ENCODE peak calls at places on chromosomes 6 and 20, in five cellular contexts. F is DND-41, W is fibroblast of the aortic adventitia, Z is GM23248, I is small intestine. T is an unnamed sample.
A peak's percentile ranks its signal among the peaks of the same experiment; 100 is the strongest.

GRCh38 chr6:93139408-93140081 is 279.8 kb downstream of the EPHA7 start:
- DNase-seq in Z (no peak), F (no peak), I (no peak), W (no peak), T (no peak)

GRCh38 chr20:17790308-17790707 is 90.5 kb downstream of the BANF2 start:
- DNase-seq in Z (no peak), I (no peak), F (no peak), W (no peak), T (no peak)

GRCh38 chr6:170149681-170150589 is 140.9 kb downstream of the DLL1 start:
- DNase-seq in W (no peak), Z (no peak), I (no peak), F (no peak), T (no peak)

GRCh38 chr6:35302604-35303218 is 5.1 kb downstream of the DEF6 start:
- DNase-seq in I (peak; percentile 83), F (peak; percentile 91), Z (peak; percentile 8), W (no peak), T (peak; percentile 80)

GRCh38 chr6:109073344-109074235 is 21.1 kb downstream of the SESN1 start:
- DNase-seq in I (peak; percentile 72), Z (peak; percentile 77), F (peak; percentile 61), W (peak; percentile 89), T (peak; percentile 70)

GRCh38 chr20:31663838-31664695 is 26.4 kb downstream of the COX4I2 start:
- DNase-seq in W (no peak), I (peak; percentile 78), F (no peak), Z (no peak), T (no peak)

GRCh38 chr6:137692806-137693205 is 174.3 kb upstream of the TNFAIP3 start:
- DNase-seq in Z (peak; percentile 63), F (no peak), W (peak; percentile 42), I (no peak), T (no peak)

GRCh38 chr6:111663232-111663631 is 57.6 kb upstream of the TRAF3IP2 start:
- DNase-seq in F (no peak), I (no peak), Z (peak; percentile 16), W (no peak), T (no peak)

GRCh38 chr6:70315096-70315751 is 12.3 kb upstream of the COL9A1 start:
- DNase-seq in W (no peak), Z (no peak), I (no peak), F (no peak), T (no peak)

GRCh38 chr20:56606174-56606945 is 22.7 kb upstream of the TFAP2C start:
- DNase-seq in F (no peak), I (peak; percentile 81), Z (no peak), W (no peak), T (no peak)

GRCh38 chr20:47318027-47318595 is 38.4 kb downstream of the ZMYND8 start:
- DNase-seq in I (peak; percentile 88), F (no peak), Z (peak; percentile 74), W (peak; percentile 82), T (no peak)

GRCh38 chr20:44805991-44806729 is 4.2 kb downstream of the RIMS4 start:
- DNase-seq in I (no peak), F (no peak), W (peak; percentile 94), Z (peak; percentile 42), T (no peak)

GRCh38 chr20:22781869-22782268 is 197.5 kb upstream of the FOXA2 start:
- DNase-seq in W (no peak), F (no peak), Z (no peak), I (no peak), T (no peak)

GRCh38 chr6:15948930-15949900 is 179.7 kb upstream of the MYLIP start:
- DNase-seq in F (no peak), Z (no peak), W (no peak), I (peak; percentile 70), T (no peak)

GRCh38 chr6:161922631-161923119 is 648.8 kb upstream of the AGPAT4 start:
- DNase-seq in W (no peak), F (no peak), Z (peak; percentile 86), I (peak; percentile 83), T (peak; percentile 16)

GRCh38 chr20:64045346-64046011 is 4.0 kb downstream of the SOX18 start:
- DNase-seq in Z (no peak), I (no peak), W (no peak), F (no peak), T (no peak)
- H3K4me3 ChIP-seq in Z (no peak overlapping the region), I (no peak overlapping the region), W (no peak overlapping the region), F (no peak overlapping the region), T (no peak overlapping the region)

DNA sequence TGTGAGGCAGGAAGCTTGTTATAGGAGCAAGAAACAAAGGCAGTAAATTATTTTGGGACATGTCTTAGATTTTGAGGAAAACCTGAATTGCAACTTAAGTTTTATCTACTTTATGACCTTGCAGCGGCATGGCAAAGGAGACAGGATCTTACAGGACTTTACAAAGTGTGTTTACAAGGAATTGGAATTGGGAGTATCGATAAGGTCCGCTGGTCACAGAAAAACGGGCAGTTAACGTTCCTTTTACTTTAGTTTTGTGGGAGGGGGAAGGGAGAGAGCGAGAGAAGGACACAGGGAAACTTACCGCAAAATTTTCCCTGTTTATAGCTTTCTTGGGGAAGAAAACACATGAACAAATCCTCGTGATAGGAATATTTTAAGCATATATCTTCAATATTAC is 1607.2 kb downstream of the GRIK2 start:
- DNase-seq in W (no peak), F (no peak), Z (no peak), I (no peak), T (no peak)
- H3K4me3 ChIP-seq in W (no peak overlapping the region), F (no peak overlapping the region), Z (no peak overlapping the region), I (no peak overlapping the region), T (no peak overlapping the region)

GRCh38 chr6:304833-305370 is 12.6 kb downstream of the DUSP22 start:
- DNase-seq in F (no peak), Z (no peak), W (no peak), I (peak; percentile 59), T (no peak)
- H3K4me3 ChIP-seq in F (no peak overlapping the region), Z (no peak overlapping the region), W (no peak overlapping the region), I (no peak overlapping the region), T (no peak overlapping the region)

DNA sequence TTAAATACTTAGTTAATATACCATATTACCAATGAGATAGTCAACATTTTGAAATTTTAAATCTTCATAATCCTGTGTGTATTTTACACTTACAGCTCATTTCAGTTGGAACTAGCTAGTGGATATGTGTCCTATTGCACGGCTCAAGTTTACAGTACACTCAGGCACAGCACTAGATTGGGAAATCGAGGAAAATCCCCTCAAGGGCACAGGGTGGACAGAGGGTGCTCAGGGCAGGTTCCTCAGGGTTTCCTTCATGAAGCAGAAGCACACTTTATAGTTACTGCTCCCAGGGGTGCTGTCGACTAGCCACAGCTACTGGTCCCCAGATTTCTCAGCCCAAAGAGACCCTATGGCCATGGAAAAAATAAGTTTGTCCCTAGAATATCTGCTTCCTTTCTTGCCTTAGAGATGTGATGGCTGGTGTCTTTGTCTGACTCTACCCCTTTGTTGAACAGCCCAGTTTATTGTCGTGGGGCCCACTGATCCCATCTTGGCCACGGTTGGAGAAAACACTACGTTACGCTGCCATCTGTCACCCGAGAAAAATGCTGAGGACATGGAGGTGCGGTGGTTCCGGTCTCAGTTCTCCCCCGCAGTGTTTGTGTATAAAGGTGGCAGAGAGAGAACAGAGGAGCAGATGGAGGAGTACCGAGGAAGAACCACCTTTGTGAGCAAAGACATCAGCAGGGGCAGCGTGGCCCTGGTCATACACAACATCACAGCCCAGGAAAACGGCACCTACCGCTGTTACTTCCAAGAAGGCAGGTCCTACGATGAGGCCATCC is 1.5 kb downstream of the BTN2A1 start:
- DNase-seq in F (no peak), I (no peak), W (peak; percentile 14), Z (peak; percentile 30), T (no peak)
- H3K4me3 ChIP-seq in F (no peak overlapping the region), I (peak overlapping the region; percentile 37), W (peak overlapping the region; percentile 54), Z (peak overlapping the region; percentile 100), T (no peak overlapping the region)

DNA sequence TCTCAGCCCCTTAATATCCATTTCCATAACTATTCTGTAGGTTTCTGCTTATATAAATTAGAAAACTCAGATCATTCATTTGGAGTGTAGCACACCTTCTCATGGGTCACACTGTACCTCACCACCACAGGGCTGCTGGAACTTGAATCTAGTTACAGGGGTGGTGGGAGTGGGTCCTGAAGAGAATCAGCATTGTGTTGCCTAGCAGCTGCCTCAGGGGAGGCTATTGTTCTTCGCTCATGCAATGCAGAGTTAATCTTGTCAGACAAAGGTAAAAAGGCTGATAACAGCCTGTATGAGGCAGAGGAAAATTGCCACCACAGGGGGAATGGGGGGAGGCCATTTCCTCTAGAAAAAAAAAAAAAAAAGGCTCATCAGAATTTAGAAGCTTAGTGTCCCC is 496.0 kb upstream of the ADGRB3 start:
- DNase-seq in I (no peak), F (no peak), W (no peak), Z (no peak), T (no peak)
- H3K4me3 ChIP-seq in I (no peak overlapping the region), F (no peak overlapping the region), W (no peak overlapping the region), Z (no peak overlapping the region), T (no peak overlapping the region)

DNA sequence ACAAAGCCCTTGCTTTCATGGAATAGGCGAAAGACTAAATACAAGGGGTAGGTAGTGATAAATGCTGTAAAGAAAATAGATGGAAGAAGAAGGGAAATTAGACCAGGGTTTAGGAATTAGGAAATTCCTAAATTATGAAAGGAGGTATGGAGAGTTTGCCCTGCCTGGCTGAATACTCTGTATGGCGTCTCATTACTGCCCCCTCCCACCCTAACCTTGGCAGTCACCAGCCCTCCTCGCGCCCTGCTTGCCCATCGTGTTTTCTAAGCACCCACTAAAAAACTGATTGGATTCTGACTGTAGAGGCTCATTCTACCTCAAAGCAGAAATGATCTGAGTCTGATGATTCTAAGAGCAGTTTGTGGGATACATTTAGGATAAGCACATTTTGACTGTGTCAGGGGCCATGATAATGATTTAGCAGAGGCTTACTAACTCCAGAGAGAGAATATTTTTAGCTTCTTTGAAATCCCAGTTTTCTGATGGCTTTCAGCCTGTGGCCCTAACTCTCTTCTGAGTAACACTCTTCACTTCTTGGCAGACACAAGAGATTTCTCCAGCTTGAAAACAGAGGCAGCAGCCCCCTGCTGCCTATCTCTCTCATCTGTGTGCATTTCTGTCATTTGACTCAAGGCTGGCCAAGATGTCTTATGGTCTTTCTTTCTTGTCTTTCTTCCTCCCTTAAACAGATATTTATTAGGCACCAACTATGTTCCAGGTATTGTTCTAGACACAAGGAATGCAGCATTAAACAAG is 1.4 kb upstream of the CHD6 start:
- DNase-seq in I (no peak), F (no peak), Z (peak; percentile 36), W (peak; percentile 46), T (no peak)
- H3K4me3 ChIP-seq in I (no peak overlapping the region), F (no peak overlapping the region), Z (no peak overlapping the region), W (no peak overlapping the region), T (no peak overlapping the region)

GRCh38 chr6:26187292-26187691 is 100.1 kb downstream of the HFE start:
- DNase-seq in I (no peak), W (no peak), Z (no peak), F (no peak), T (no peak)
- H3K4me3 ChIP-seq in I (no peak overlapping the region), W (no peak overlapping the region), Z (no peak overlapping the region), F (no peak overlapping the region), T (no peak overlapping the region)

GRCh38 chr20:16337707-16338106 is 235.5 kb downstream of the KIF16B start:
- DNase-seq in Z (no peak), W (no peak), F (no peak), I (no peak), T (no peak)
- H3K4me3 ChIP-seq in Z (no peak overlapping the region), W (no peak overlapping the region), F (no peak overlapping the region), I (no peak overlapping the region), T (no peak overlapping the region)

T was measured in Jurkat, Clone E6-1.